ENCODE peak calls at places on chromosomes 6 and 20, in eight cellular contexts. J is AG08395, C is NCI-H460, B is AG08396, M is hypothalamus, L is substantia nigra, Y is sciatic nerve, U is nephron progenitor cell. H is an unnamed sample.

GRCh38 chr6:13874191-13874549 is 50.6 kb upstream of the RNF182 start:
- DNase-seq in Y (no peak), C (no peak), B (no peak), M (no peak), U (no peak), L (no peak), J (no peak), H (no peak)

GRCh38 chr6:138159246-138159645 is 2.5 kb upstream of the ARFGEF3 start:
- DNase-seq in L (no peak), U (no peak), J (no peak), B (no peak), M (no peak), C (no peak), Y (no peak), H (no peak)

GRCh38 chr6:167686204-167686893 is 140.4 kb upstream of the AFDN start:
- DNase-seq in M (no peak), C (no peak), L (no peak), J (no peak), U (no peak), Y (no peak), B (no peak), H (no peak)

GRCh38 chr6:63268574-63268973 is 51.2 kb downstream of the LGSN start:
- DNase-seq in Y (no peak), B (no peak), J (no peak), C (no peak), L (no peak), U (no peak), M (no peak), H (no peak)

GRCh38 chr6:110590821-110591351 is 114.5 kb upstream of the SLC22A16 start:
- DNase-seq in U (no peak), B (no peak), Y (no peak), L (no peak), J (peak; percentile 23), C (no peak), M (no peak), H (no peak)

GRCh38 chr6:26660096-26660425 is 515 bp upstream of the ZNF322 start:
- DNase-seq in J (peak; percentile 20), C (peak; percentile 1), B (peak; percentile 46), U (no peak), M (no peak), Y (no peak), L (no peak), H (no peak)

GRCh38 chr20:36121981-36122930 is 32.3 kb upstream of the EPB41L1 start:
- DNase-seq in C (no peak), Y (no peak), L (no peak), U (no peak), J (no peak), B (no peak), M (no peak), H (no peak)

GRCh38 chr6:134073156-134073555 is 20.7 kb upstream of the SLC2A12 start:
- DNase-seq in Y (no peak), U (no peak), L (no peak), M (no peak), J (no peak), B (no peak), C (no peak), H (no peak)

GRCh38 chr20:45970646-45971424 is 1.2 kb downstream of the ZNF335 start:
- DNase-seq in B (peak; percentile 52), Y (peak; percentile 77), C (no peak), J (no peak), L (peak; percentile 47), M (no peak), U (peak; percentile 19), H (no peak)

GRCh38 chr20:46646659-46647380 is 4.4 kb downstream of the SLC13A3 start:
- DNase-seq in B (peak; percentile 58), L (no peak), Y (no peak), C (no peak), J (no peak), M (no peak), U (no peak), H (no peak)

GRCh38 chr6:18703546-18703945 is 316.4 kb downstream of the RNF144B start:
- DNase-seq in Y (no peak), J (no peak), L (no peak), B (no peak), C (no peak), U (no peak), M (no peak), H (no peak)

GRCh38 chr6:116189472-116189871 is 63.5 kb upstream of the COL10A1 start:
- DNase-seq in U (no peak), M (no peak), B (no peak), J (no peak), L (no peak), C (no peak), Y (no peak), H (no peak)

GRCh38 chr6:108998460-108998859 is 96.2 kb downstream of the SESN1 start:
- DNase-seq in L (no peak), U (no peak), Y (no peak), B (no peak), J (no peak), C (no peak), M (no peak), H (no peak)

GRCh38 chr6:42007753-42008528 is 42.4 kb upstream of the TAF8 start:
- DNase-seq in B (no peak), L (no peak), U (no peak), C (no peak), J (no peak), M (no peak), Y (no peak), H (no peak)

GRCh38 chr6:125469915-125470314 is 168.1 kb upstream of the HDDC2 start:
- DNase-seq in U (no peak), M (no peak), J (no peak), Y (no peak), C (no peak), L (no peak), B (no peak), H (no peak)

GRCh38 chr6:151216812-151217211 is 23.0 kb upstream of the AKAP12 start:
- DNase-seq in Y (no peak), B (no peak), M (no peak), C (no peak), U (no peak), J (no peak), L (no peak), H (no peak)

GRCh38 chr6:96007663-96008062 is 8.1 kb upstream of the FUT9 start:
- DNase-seq in L (no peak), C (no peak), Y (no peak), U (no peak), B (no peak), M (no peak), J (no peak), H (no peak)

GRCh38 chr6:140850438-140850837 is 1282.3 kb upstream of the GJE1 start:
- DNase-seq in C (no peak), U (no peak), M (no peak), J (peak; percentile 4), L (no peak), B (no peak), Y (no peak), H (no peak)

GRCh38 chr6:107323133-107323785 is 136.1 kb downstream of the PDSS2 start:
- DNase-seq in C (no peak), Y (no peak), L (no peak), U (no peak), B (peak; percentile 24), M (no peak), J (peak; percentile 52), H (no peak)

GRCh38 chr6:14665827-14666724 is 548.5 kb downstream of the CD83 start:
- DNase-seq in L (no peak), B (peak; percentile 63), M (no peak), Y (no peak), U (no peak), J (peak; percentile 80), C (no peak), H (no peak)

GRCh38 chr6:118294906-118295305 is 253.2 kb upstream of the PLN start:
- DNase-seq in J (no peak), C (no peak), L (no peak), M (no peak), Y (no peak), B (no peak), U (no peak), H (no peak)

GRCh38 chr6:149234051-149234962 is 83.2 kb upstream of the TAB2 start:
- DNase-seq in B (no peak), Y (no peak), U (no peak), M (no peak), J (no peak), C (no peak), L (no peak), H (no peak)

GRCh38 chr20:48350291-48350988 is 477.4 kb downstream of the PREX1 start:
- DNase-seq in L (no peak), U (no peak), Y (no peak), J (no peak), C (no peak), M (no peak), B (no peak), H (peak; percentile 48)

GRCh38 chr6:148758492-148758891 is 11.7 kb downstream of the UST start:
- DNase-seq in U (no peak), C (no peak), L (peak; percentile 46), J (no peak), Y (no peak), B (no peak), M (no peak), H (no peak)

GRCh38 chr6:38012573-38012972 is 193.0 kb downstream of the ZFAND3 start:
- DNase-seq in J (peak; percentile 50), C (peak; percentile 17), L (no peak), B (peak; percentile 41), Y (no peak), M (no peak), U (peak; percentile 21), H (peak; percentile 58)

GRCh38 chr6:150228067-150228733 is 85.4 kb downstream of the PPP1R14C start:
- DNase-seq in B (no peak), J (no peak), Y (no peak), U (no peak), C (no peak), L (no peak), M (no peak), H (no peak)

GRCh38 chr6:140043357-140043756 is 668.9 kb upstream of the CITED2 start:
- DNase-seq in L (no peak), J (peak; percentile 72), M (no peak), Y (no peak), U (no peak), B (peak; percentile 34), C (peak; percentile 85), H (no peak)

H was measured in BE2C.